ENCODE peak calls at places on chromosomes 11 and 22, in ten cellular contexts. A is NCI-H460; H is AG08396; L is CD4-positive, alpha-beta T cell; E is NCI-H510A treated with DMSO at 0.1 percent for 48 hours; K is PC-3; G is HTR-8/SVneo; P is natural killer cell treated with Interleukin-12 subunit alpha and Interleukin-12 subunit beta and Interleukin-15 and Interleukin-18, amount 100 ng/mL, for 72 hours; U is substantia nigra; Z is progenitor cell of endocrine pancreas. N is an unnamed sample.

GRCh38 chr22:24086310-24086709 is 75.2 kb downstream of the CABIN1 start:
- DNase-seq in L (no peak), H (no peak), K (no peak), P (no peak), Z (no peak), E (no peak), G (no peak), A (no peak), U (no peak), N (no peak)

GRCh38 chr11:78812513-78813293 is 238.0 kb upstream of the NARS2 start:
- DNase-seq in E (peak; percentile 12), P (no peak), H (no peak), A (no peak), Z (no peak), U (no peak), K (no peak), G (no peak), L (no peak), N (no peak)

GRCh38 chr11:9763301-9763700 is 99.4 kb downstream of the SWAP70 start:
- DNase-seq in P (no peak), K (no peak), L (no peak), U (no peak), H (no peak), G (no peak), E (no peak), Z (no peak), A (no peak), N (no peak)

GRCh38 chr11:13702071-13702470 is 33.6 kb downstream of the FAR1 start:
- DNase-seq in G (no peak), P (no peak), H (no peak), U (no peak), L (no peak), Z (no peak), E (no peak), A (no peak), K (no peak), N (no peak)

GRCh38 chr11:2151500-2152257 is 9.3 kb downstream of the INS start:
- DNase-seq in A (peak; percentile 62), E (peak; percentile 7), U (peak; percentile 30), G (peak; percentile 83), K (peak; percentile 85), L (peak; percentile 73), P (peak; percentile 80), H (peak; percentile 88), Z (peak; percentile 74), N (peak; percentile 72)

GRCh38 chr22:32674925-32675825 is 126.3 kb upstream of the TIMP3 start:
- DNase-seq in A (no peak), G (no peak), H (peak; percentile 30), P (no peak), E (no peak), U (no peak), L (no peak), K (no peak), Z (no peak), N (peak; percentile 40)

GRCh38 chr11:34587282-34587677 is 33.6 kb upstream of the EHF start:
- DNase-seq in G (no peak), L (no peak), P (no peak), Z (no peak), A (no peak), H (no peak), K (no peak), U (no peak), E (no peak), N (no peak)

GRCh38 chr11:45662665-45663485 is 2.5 kb downstream of the CHST1 start:
- DNase-seq in Z (no peak), H (peak; percentile 88), G (no peak), P (no peak), E (no peak), U (no peak), L (no peak), K (peak; percentile 4), A (no peak), N (no peak)

GRCh38 chr11:59510917-59511589 is at the start of gene OR4D9:
- DNase-seq in G (no peak), L (no peak), E (no peak), U (no peak), K (no peak), Z (no peak), A (no peak), P (no peak), H (no peak), N (no peak)

GRCh38 chr11:62030071-62030684 is 62.7 kb upstream of the FTH1 start:
- DNase-seq in E (no peak), H (no peak), G (no peak), L (no peak), K (no peak), U (no peak), A (no peak), P (no peak), Z (no peak), N (no peak)

GRCh38 chr11:23201936-23202522 is 341.8 kb upstream of the CCDC179 start:
- DNase-seq in H (no peak), G (no peak), U (no peak), E (no peak), L (no peak), Z (no peak), A (no peak), P (no peak), K (no peak), N (no peak)

GRCh38 chr11:44388828-44389645 is 79.1 kb upstream of the ALX4 start:
- DNase-seq in H (no peak), A (no peak), K (no peak), P (no peak), E (no peak), U (no peak), L (no peak), Z (no peak), G (no peak), N (no peak)

GRCh38 chr11:78420255-78420764 is 2.7 kb upstream of the GAB2 start:
- DNase-seq in U (peak; percentile 74), G (peak; percentile 68), L (peak; percentile 32), Z (no peak), H (peak; percentile 66), K (peak; percentile 81), P (no peak), A (no peak), E (peak; percentile 12), N (peak; percentile 68)

GRCh38 chr11:65090628-65091027 is 5.4 kb upstream of the VPS51 start:
- DNase-seq in E (no peak), U (peak; percentile 32), H (no peak), P (no peak), K (no peak), Z (no peak), A (no peak), G (no peak), L (no peak), N (no peak)

GRCh38 chr11:126132319-126132718 is 69.7 kb upstream of the CDON start:
- DNase-seq in E (peak; percentile 29), U (no peak), P (peak; percentile 13), H (no peak), L (no peak), K (peak; percentile 84), A (no peak), G (peak; percentile 45), Z (no peak), N (no peak)

GRCh38 chr11:13891911-13892310 is 70.6 kb upstream of the SPON1 start:
- DNase-seq in E (peak; percentile 79), K (no peak), G (no peak), U (no peak), P (no peak), H (no peak), A (no peak), L (no peak), Z (no peak), N (no peak)

GRCh38 chr22:43345761-43346261 is 2.6 kb upstream of the SCUBE1 start:
- DNase-seq in H (no peak), Z (no peak), L (no peak), E (no peak), K (no peak), A (peak; percentile 11), G (no peak), U (no peak), P (no peak), N (no peak)

GRCh38 chr22:44452531-44453420 is 45.3 kb downstream of the RTL6 start:
- DNase-seq in U (no peak), H (no peak), P (no peak), Z (no peak), L (no peak), A (no peak), K (no peak), E (no peak), G (no peak), N (no peak)

GRCh38 chr11:28773606-28774005 is 665.4 kb downstream of the METTL15 start:
- DNase-seq in E (no peak), H (no peak), P (no peak), Z (no peak), U (no peak), G (no peak), L (no peak), K (no peak), A (no peak), N (no peak)

GRCh38 chr11:69040581-69041260 is 8.0 kb upstream of the TPCN2 start:
- DNase-seq in U (no peak), G (no peak), A (no peak), K (no peak), H (no peak), P (no peak), L (no peak), E (no peak), Z (no peak), N (no peak)

GRCh38 chr11:76123243-76123642 is 83.1 kb downstream of the WNT11 start:
- DNase-seq in P (no peak), A (no peak), H (no peak), Z (no peak), E (no peak), L (no peak), G (no peak), U (no peak), K (no peak), N (no peak)